ENCODE peak calls at places on chromosome X, in nine cellular contexts. E is NCI-H460; C is central memory CD4-positive, alpha-beta T cell; A is HFF-Myc; S is GM10248; K is Karpas-422; U is BJ; M is putamen; X is HL-60. P is an unnamed sample.

GRCh38 chrX:39445336-39445735 is 644.1 kb downstream of the MID1IP1 start:
- DNase-seq in E (no peak), C (peak), A (no peak), S (no peak), K (peak), U (no peak), M (no peak), X (no peak), P (no peak)

GRCh38 chrX:12894074-12894691 is 12.2 kb upstream of the TLR8 start:
- DNase-seq in E (peak), C (peak), A (no peak), S (peak), K (peak), U (no peak), M (no peak), X (no peak), P (peak)

GRCh38 chrX:21529771-21530170 is 128.4 kb downstream of the KLHL34 start:
- DNase-seq in E (no peak), C (no peak), A (no peak), S (no peak), K (no peak), U (no peak), M (peak), X (no peak), P (no peak)

GRCh38 chrX:15973299-15973698 is 118.7 kb upstream of the AP1S2 start:
- DNase-seq in E (peak), C (no peak), A (peak), S (peak), K (peak), U (no peak), M (peak), X (peak), P (peak)

GRCh38 chrX:44143061-44143602 is 169.9 kb upstream of the NDP start:
- DNase-seq in E (no peak), C (no peak), A (no peak), S (no peak), K (no peak), U (no peak), M (no peak), X (no peak), P (no peak)

GRCh38 chrX:68842781-68843581 is 14.2 kb downstream of the EFNB1 start:
- DNase-seq in E (no peak), C (no peak), A (no peak), S (no peak), K (no peak), U (no peak), M (no peak), X (peak), P (no peak)

GRCh38 chrX:42615161-42615563 is 162.8 kb downstream of the PPP1R2C start:
- DNase-seq in E (no peak), C (peak), A (no peak), S (no peak), K (peak), U (no peak), M (no peak), X (no peak), P (no peak)

GRCh38 chrX:73262991-73263390 is 48.3 kb upstream of the NAP1L2 start:
- DNase-seq in E (peak), C (peak), A (no peak), S (no peak), K (peak), U (no peak), M (no peak), X (no peak), P (no peak)

GRCh38 chrX:10098235-10098819 is 58.4 kb upstream of the CLCN4 start:
- DNase-seq in E (no peak), C (peak), A (no peak), S (peak), K (peak), U (no peak), M (no peak), X (no peak), P (peak)

P was measured in GM20000.